ENCODE peak calls at places on chromosome 5, in ten cellular contexts. W is heart left ventricle, B is mucosa of descending colon, F is fibroblast of lung, V is aorta, X is BE2C, I is PC-3, Q is transverse colon, N is left ventricle myocardium inferior, D is right atrium auricular region. Z is an unnamed sample.

GRCh38 chr5:56552612-56553268 is 262.6 kb upstream of the MAP3K1 start:
- DNase-seq in V (no peak), D (no peak), F (no peak), W (no peak), X (no peak), B (no peak), Q (no peak), N (no peak), I (no peak), Z (no peak)

GRCh38 chr5:83322273-83322924 is 149.1 kb upstream of the VCAN start:
- DNase-seq in D (no peak), V (no peak), B (no peak), I (peak; percentile 26), Q (no peak), X (no peak), W (no peak), F (no peak), N (no peak), Z (no peak)

GRCh38 chr5:161900981-161901380 is 53.1 kb downstream of the GABRA1 start:
- DNase-seq in I (no peak), W (no peak), X (no peak), D (no peak), F (no peak), Q (no peak), B (no peak), V (no peak), N (no peak), Z (no peak)

GRCh38 chr5:775960-776861 is 8.3 kb downstream of the ZDHHC11B start:
- DNase-seq in Q (no peak), F (no peak), V (peak; percentile 39), W (no peak), I (no peak), B (no peak), N (no peak), X (no peak), D (no peak), Z (no peak)

GRCh38 chr5:135243194-135244191 is 155.5 kb downstream of the MACROH2A1 start:
- DNase-seq in B (peak; percentile 36), W (no peak), D (peak; percentile 59), I (no peak), V (peak; percentile 71), X (peak; percentile 90), Q (peak; percentile 55), N (peak; percentile 39), F (peak; percentile 62), Z (peak; percentile 73)

GRCh38 chr5:67537439-67538342 is 341.1 kb upstream of the CD180 start:
- DNase-seq in V (no peak), I (no peak), B (no peak), X (no peak), Q (no peak), F (peak; percentile 57), W (no peak), D (no peak), N (no peak), Z (no peak)

GRCh38 chr5:60522299-60522915 is 177.6 kb downstream of the DEPDC1B start:
- DNase-seq in X (peak; percentile 46), W (no peak), N (no peak), D (no peak), B (no peak), Q (no peak), V (no peak), F (no peak), I (no peak), Z (no peak)

GRCh38 chr5:4928409-4928808 is 211.7 kb upstream of the ADAMTS16 start:
- DNase-seq in X (no peak), B (no peak), W (no peak), Q (no peak), V (no peak), N (no peak), F (no peak), D (no peak), I (no peak), Z (no peak)

GRCh38 chr5:51495672-51496071 is 112.4 kb downstream of the ISL1 start:
- DNase-seq in X (no peak), Q (no peak), F (peak; percentile 14), N (no peak), V (no peak), B (no peak), D (no peak), W (no peak), I (peak; percentile 76), Z (no peak)

GRCh38 chr5:168656633-168657032 is 77.5 kb upstream of the PANK3 start:
- DNase-seq in F (peak; percentile 57), V (no peak), Q (no peak), X (peak; percentile 47), I (peak; percentile 7), N (no peak), D (no peak), W (no peak), B (no peak), Z (no peak)

GRCh38 chr5:173855162-173855994 is 32.8 kb upstream of the CPEB4 start:
- DNase-seq in W (no peak), N (peak; percentile 27), F (no peak), D (no peak), V (no peak), I (peak; percentile 18), Q (no peak), B (no peak), X (peak; percentile 45), Z (no peak)
- H3K36me3 ChIP-seq in W (no peaks in the 10 kb centered on the region), N (no peaks in the 10 kb centered on the region), F (no peaks in the 10 kb centered on the region), D (no peaks in the 10 kb centered on the region), V (no peaks in the 10 kb centered on the region), I (no peaks in the 10 kb centered on the region), Q (no peaks in the 10 kb centered on the region), B (no peaks in the 10 kb centered on the region), X (no peaks in the 10 kb centered on the region), Z (no peaks in the 10 kb centered on the region)

GRCh38 chr5:149239917-149240316 is 31.7 kb upstream of the AFAP1L1 start:
- DNase-seq in Q (no peak), W (no peak), B (no peak), X (no peak), D (no peak), I (no peak), V (no peak), N (no peak), F (no peak), Z (no peak)

GRCh38 chr5:149246906-149247305 is 24.8 kb upstream of the AFAP1L1 start:
- DNase-seq in Q (no peak), F (no peak), I (no peak), W (no peak), N (no peak), V (no peak), D (no peak), X (no peak), B (no peak), Z (no peak)

GRCh38 chr5:149238540-149238939 is 33.1 kb upstream of the AFAP1L1 start:
- DNase-seq in I (no peak), V (no peak), B (no peak), N (no peak), X (no peak), F (no peak), D (no peak), Q (no peak), W (no peak), Z (no peak)

GRCh38 chr5:149240354-149240998 is 31.2 kb upstream of the AFAP1L1 start:
- DNase-seq in V (peak; percentile 77), N (no peak), B (peak; percentile 37), Q (peak; percentile 56), W (peak; percentile 34), I (no peak), D (no peak), F (no peak), X (no peak), Z (peak; percentile 65)

GRCh38 chr5:149242339-149242738 is 29.3 kb upstream of the AFAP1L1 start:
- DNase-seq in F (no peak), Q (no peak), W (no peak), D (no peak), N (no peak), X (no peak), B (no peak), I (no peak), V (no peak), Z (no peak)
- H3K36me3 ChIP-seq in F (peaks cover 12% of the 10 kb centered on the region), Q (no peaks in the 10 kb centered on the region), W (peaks cover 45% of the 10 kb centered on the region), D (peaks cover 89% of the 10 kb centered on the region), N (peaks cover 98% of the 10 kb centered on the region), X (no peaks in the 10 kb centered on the region), B (no peaks in the 10 kb centered on the region), I (peaks cover 10% of the 10 kb centered on the region), V (no peaks in the 10 kb centered on the region), Z (no peaks in the 10 kb centered on the region)

DNA sequence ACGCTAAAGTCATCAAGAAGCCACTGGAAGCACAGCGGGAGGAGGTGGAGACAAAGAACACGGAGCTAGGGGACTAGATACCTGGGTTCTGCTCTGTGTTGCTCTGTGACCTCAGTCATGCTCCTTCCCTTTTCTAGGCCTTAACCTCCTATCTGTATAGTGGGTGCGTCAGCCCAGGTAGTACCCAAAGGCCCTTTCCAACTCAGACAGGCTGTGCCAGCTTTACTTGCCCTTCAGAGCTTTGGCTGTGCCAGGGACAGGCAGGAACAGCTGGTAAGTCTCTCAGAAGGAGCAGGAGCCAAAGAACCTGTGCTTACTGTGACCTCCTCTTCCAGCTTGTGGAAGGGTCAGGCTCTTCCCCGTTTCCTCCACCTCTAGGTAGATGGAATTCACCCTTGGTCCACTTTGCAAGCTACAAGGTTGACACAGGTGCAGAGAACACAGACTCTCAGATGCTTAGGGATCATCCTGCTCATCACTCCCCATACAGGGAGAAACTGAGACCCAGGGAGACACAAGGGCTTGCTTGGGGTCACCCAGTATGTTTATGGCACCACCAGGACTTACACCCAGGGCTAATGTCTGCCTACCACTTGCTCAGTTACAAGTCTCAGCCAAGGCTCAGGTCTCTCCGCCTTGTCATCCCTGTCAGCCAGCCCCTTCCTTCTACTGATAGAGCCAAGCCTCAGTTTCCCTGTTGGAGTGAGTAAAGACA is 1.7 kb downstream of the CCDC69 start:
- DNase-seq in D (no peak), B (no peak), V (no peak), X (no peak), W (no peak), Q (no peak), I (no peak), N (no peak), F (no peak), Z (peak; percentile 33)
- H3K36me3 ChIP-seq in D (no peaks in the 10 kb centered on the region), B (no peaks in the 10 kb centered on the region), V (no peaks in the 10 kb centered on the region), X (no peaks in the 10 kb centered on the region), W (no peaks in the 10 kb centered on the region), Q (no peaks in the 10 kb centered on the region), I (no peaks in the 10 kb centered on the region), N (no peaks in the 10 kb centered on the region), F (no peaks in the 10 kb centered on the region), Z (no peaks in the 10 kb centered on the region)

GRCh38 chr5:176531902-176532493 is 5.2 kb downstream of the RNF44 start:
- DNase-seq in V (no peak), B (no peak), I (no peak), D (no peak), Q (no peak), X (no peak), W (no peak), F (no peak), N (no peak), Z (no peak)
- H3K36me3 ChIP-seq in V (peaks cover 7% of the 10 kb centered on the region), B (peaks cover 13% of the 10 kb centered on the region), I (peaks cover 11% of the 10 kb centered on the region), D (peaks cover 52% of the 10 kb centered on the region), Q (peaks cover 15% of the 10 kb centered on the region), X (peaks cover 69% of the 10 kb centered on the region), W (peaks cover 47% of the 10 kb centered on the region), F (peaks cover 9% of the 10 kb centered on the region), N (peaks cover 48% of the 10 kb centered on the region), Z (peaks cover 7% of the 10 kb centered on the region)

Z was measured in psoas muscle.